ENCODE peak calls at places on chromosomes 16 and 17, in ten cellular contexts. N is aorta; P is AG04450; A is fibroblast of lung; K is colonic mucosa; W is spleen; I is CD8-positive, alpha-beta memory T cell; Z is neural progenitor cell; U is lung; D is CD8-positive, alpha-beta T cell. L is an unnamed sample.

GRCh38 chr17:43570518-43570928 is 24.4 kb upstream of the ETV4 start:
- DNase-seq in N (no peak), P (peak), A (peak), K (no peak), W (no peak), I (no peak), Z (no peak), U (no peak), D (no peak), L (no peak)

GRCh38 chr17:50210249-50211225 is 9.1 kb upstream of the COL1A1 start:
- DNase-seq in N (peak), P (peak), A (peak), K (peak), W (no peak), I (no peak), Z (peak), U (no peak), D (no peak), L (no peak)

GRCh38 chr16:71358464-71359031 is at the start of gene CALB2:
- DNase-seq in N (peak), P (no peak), A (peak), K (peak), W (peak), I (peak), Z (peak), U (peak), D (peak), L (no peak)

GRCh38 chr17:15947976-15948752 is 3.2 kb downstream of the ADORA2B start:
- DNase-seq in N (peak), P (no peak), A (no peak), K (peak), W (peak), I (no peak), Z (no peak), U (no peak), D (no peak), L (no peak)

GRCh38 chr17:61411114-61411943 is 11.7 kb downstream of the TBX2 start:
- DNase-seq in N (peak), P (no peak), A (peak), K (peak), W (peak), I (no peak), Z (peak), U (no peak), D (peak), L (no peak)

GRCh38 chr17:50467114-50467854 is 1.4 kb downstream of the CHAD start:
- DNase-seq in N (peak), P (no peak), A (no peak), K (no peak), W (peak), I (no peak), Z (no peak), U (no peak), D (no peak), L (no peak)

GRCh38 chr17:82536220-82537201 is 17.0 kb downstream of the FOXK2 start:
- DNase-seq in N (no peak), P (peak), A (peak), K (peak), W (no peak), I (no peak), Z (no peak), U (peak), D (no peak), L (peak)

GRCh38 chr16:65728172-65728571 is 606.3 kb upstream of the CDH11 start:
- DNase-seq in N (no peak), P (no peak), A (peak), K (no peak), W (no peak), I (no peak), Z (peak), U (no peak), D (no peak), L (no peak)

GRCh38 chr17:66578781-66579489 is 256.0 kb upstream of the CACNG5 start:
- DNase-seq in N (no peak), P (no peak), A (no peak), K (no peak), W (no peak), I (no peak), Z (no peak), U (no peak), D (no peak), L (no peak)

GRCh38 chr17:70270554-70270953 is 101.2 kb downstream of the KCNJ2 start:
- DNase-seq in N (no peak), P (no peak), A (no peak), K (no peak), W (no peak), I (no peak), Z (no peak), U (no peak), D (no peak), L (no peak)

GRCh38 chr17:82095777-82096708 is 2.0 kb downstream of the FASN start:
- DNase-seq in N (no peak), P (no peak), A (no peak), K (no peak), W (no peak), I (no peak), Z (no peak), U (no peak), D (no peak), L (no peak)

GRCh38 chr17:40451420-40451819 is 8.2 kb downstream of the IGFBP4 start:
- DNase-seq in N (peak), P (peak), A (peak), K (peak), W (no peak), I (no peak), Z (no peak), U (no peak), D (no peak), L (no peak)

GRCh38 chr17:34386925-34387550 is 24.0 kb upstream of the CCL1 start:
- DNase-seq in N (no peak), P (no peak), A (peak), K (no peak), W (peak), I (no peak), Z (no peak), U (no peak), D (no peak), L (no peak)

GRCh38 chr16:57446530-57447141 is 549 bp downstream of the CIAPIN1 start:
- DNase-seq in N (peak), P (no peak), A (peak), K (peak), W (no peak), I (no peak), Z (no peak), U (peak), D (peak), L (no peak)

GRCh38 chr16:25372716-25373115 is 115.1 kb upstream of the ZKSCAN2 start:
- DNase-seq in N (no peak), P (no peak), A (no peak), K (no peak), W (no peak), I (no peak), Z (no peak), U (no peak), D (no peak), L (no peak)

GRCh38 chr16:10240854-10241613 is 58.8 kb upstream of the GRIN2A start:
- DNase-seq in N (no peak), P (no peak), A (peak), K (no peak), W (no peak), I (no peak), Z (no peak), U (no peak), D (no peak), L (no peak)

GRCh38 chr16:1133271-1133670 is 19.6 kb upstream of the CACNA1H start:
- DNase-seq in N (no peak), P (no peak), A (no peak), K (no peak), W (no peak), I (no peak), Z (no peak), U (no peak), D (no peak), L (no peak)

GRCh38 chr17:30316736-30317135 is 17.1 kb downstream of the TMIGD1 start:
- DNase-seq in N (no peak), P (no peak), A (no peak), K (peak), W (no peak), I (no peak), Z (no peak), U (no peak), D (no peak), L (no peak)

GRCh38 chr16:86432048-86432447 is 78.3 kb upstream of the FOXF1 start:
- DNase-seq in N (no peak), P (no peak), A (no peak), K (no peak), W (no peak), I (no peak), Z (no peak), U (no peak), D (no peak), L (no peak)

GRCh38 chr17:43860077-43860725 is 13.2 kb downstream of the CD300LG start:
- DNase-seq in N (peak), P (no peak), A (no peak), K (no peak), W (peak), I (no peak), Z (no peak), U (no peak), D (no peak), L (no peak)

GRCh38 chr17:499836-500543 is 147.4 kb upstream of the RPH3AL start:
- DNase-seq in N (peak), P (no peak), A (no peak), K (no peak), W (peak), I (no peak), Z (no peak), U (peak), D (peak), L (no peak)

GRCh38 chr17:9115446-9116265 is 94.3 kb downstream of the NTN1 start:
- DNase-seq in N (peak), P (no peak), A (peak), K (peak), W (no peak), I (no peak), Z (peak), U (no peak), D (peak), L (no peak)

GRCh38 chr16:67271446-67271845 is 7.9 kb upstream of the PLEKHG4 start:
- DNase-seq in N (peak), P (no peak), A (no peak), K (no peak), W (peak), I (no peak), Z (no peak), U (no peak), D (no peak), L (no peak)

GRCh38 chr17:21167303-21167702 is 40.5 kb downstream of the DHRS7B start:
- DNase-seq in N (no peak), P (no peak), A (no peak), K (no peak), W (no peak), I (no peak), Z (no peak), U (no peak), D (no peak), L (no peak)

GRCh38 chr17:9725575-9725974 is 65.8 kb downstream of the DHRS7C start:
- DNase-seq in N (no peak), P (no peak), A (peak), K (no peak), W (no peak), I (no peak), Z (peak), U (no peak), D (no peak), L (no peak)

GRCh38 chr17:14815079-14815478 is 450.0 kb downstream of the PMP22 start:
- DNase-seq in N (no peak), P (no peak), A (no peak), K (no peak), W (no peak), I (no peak), Z (no peak), U (no peak), D (no peak), L (peak)

GRCh38 chr17:14197582-14197981 is 39.1 kb downstream of the CDRT15 start:
- DNase-seq in N (no peak), P (no peak), A (no peak), K (no peak), W (no peak), I (no peak), Z (no peak), U (no peak), D (peak), L (no peak)

GRCh38 chr17:68585643-68586042 is 15.5 kb downstream of the FAM20A start:
- DNase-seq in N (no peak), P (no peak), A (no peak), K (no peak), W (no peak), I (no peak), Z (no peak), U (no peak), D (no peak), L (no peak)

GRCh38 chr16:72797606-72798005 is 250.3 kb downstream of the ZFHX3 start:
- DNase-seq in N (no peak), P (no peak), A (no peak), K (no peak), W (no peak), I (no peak), Z (no peak), U (no peak), D (no peak), L (no peak)

GRCh38 chr17:48601184-48601527 is 3.6 kb downstream of the HOXB6 start:
- DNase-seq in N (no peak), P (no peak), A (no peak), K (no peak), W (no peak), I (no peak), Z (no peak), U (no peak), D (no peak), L (no peak)

GRCh38 chr16:30032083-30032819 is 1.2 kb upstream of the TLCD3B start:
- DNase-seq in N (no peak), P (no peak), A (peak), K (peak), W (no peak), I (peak), Z (peak), U (no peak), D (peak), L (no peak)

GRCh38 chr17:38430316-38430715 is 2.1 kb downstream of the ARHGAP23 start:
- DNase-seq in N (no peak), P (no peak), A (peak), K (no peak), W (no peak), I (no peak), Z (no peak), U (no peak), D (no peak), L (no peak)

DNA sequence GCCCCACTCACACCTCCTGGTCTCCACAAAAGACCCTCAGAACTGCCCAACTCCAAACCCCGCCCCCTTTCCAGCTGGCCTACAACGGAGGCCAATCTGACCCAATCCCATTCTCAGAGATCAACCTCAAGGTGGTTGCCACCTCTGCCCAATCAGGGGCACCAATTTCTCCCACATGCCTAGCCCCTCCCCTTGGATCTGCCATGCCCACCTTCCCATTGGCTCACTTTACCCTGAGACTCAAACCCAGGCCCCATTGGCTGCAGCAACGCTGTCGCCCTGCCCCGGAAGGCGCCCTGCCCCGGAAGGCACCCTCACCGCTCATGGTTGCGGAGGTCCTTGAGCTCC is 10.6 kb downstream of the ZNF668 start:
- DNase-seq in N (no peak), P (no peak), A (no peak), K (no peak), W (no peak), I (no peak), Z (no peak), U (no peak), D (no peak), L (no peak)
- H3K27ac ChIP-seq in N (no peak), P (no peak), A (peak), K (no peak), W (peak), I (peak), Z (no peak), U (no peak), D (no peak), L (no peak)

GRCh38 chr17:64779344-64780095 is 117.4 kb upstream of the SMURF2 start:
- DNase-seq in N (peak), P (no peak), A (no peak), K (peak), W (peak), I (no peak), Z (peak), U (no peak), D (no peak), L (no peak)

GRCh38 chr17:64781394-64781793 is 119.3 kb upstream of the SMURF2 start:
- DNase-seq in N (peak), P (no peak), A (peak), K (peak), W (peak), I (peak), Z (peak), U (peak), D (peak), L (no peak)

GRCh38 chr17:64780096-64781012 is 118.2 kb upstream of the SMURF2 start:
- DNase-seq in N (peak), P (no peak), A (peak), K (peak), W (peak), I (peak), Z (peak), U (peak), D (peak), L (no peak)

GRCh38 chr17:64781810-64782555 is 119.9 kb upstream of the SMURF2 start:
- DNase-seq in N (peak), P (no peak), A (no peak), K (peak), W (no peak), I (no peak), Z (no peak), U (no peak), D (no peak), L (no peak)

DNA sequence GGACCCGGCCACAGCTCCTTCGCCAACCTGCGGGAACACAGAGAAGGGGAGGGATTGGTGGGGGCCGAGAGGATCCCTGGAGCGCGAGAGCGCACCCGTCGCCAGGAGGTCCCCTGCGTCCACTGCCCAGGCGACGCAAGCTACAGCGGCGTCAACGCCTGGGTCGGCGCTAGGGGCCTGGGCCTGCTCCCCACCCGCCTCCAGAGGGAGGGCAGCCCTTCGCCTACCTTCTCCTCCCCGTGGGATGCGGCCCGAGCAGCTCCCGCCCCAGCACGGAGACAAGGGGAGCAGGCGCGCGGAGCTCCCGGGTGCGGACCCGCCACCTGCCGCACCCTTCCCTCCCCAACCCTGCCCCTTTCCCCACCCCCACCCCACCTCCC is 118.9 kb upstream of the SMURF2 start:
- DNase-seq in N (no peak), P (no peak), A (no peak), K (no peak), W (peak), I (no peak), Z (peak), U (no peak), D (no peak), L (no peak)
- H3K27ac ChIP-seq in N (no peak), P (no peak), A (no peak), K (peak), W (peak), I (no peak), Z (no peak), U (peak), D (no peak), L (peak)

GRCh38 chr17:27558842-27559505 is 72.0 kb upstream of the LGALS9 start:
- DNase-seq in N (no peak), P (no peak), A (no peak), K (peak), W (peak), I (no peak), Z (no peak), U (peak), D (no peak), L (no peak)

GRCh38 chr17:27559506-27559931 is 71.5 kb upstream of the LGALS9 start:
- DNase-seq in N (no peak), P (peak), A (peak), K (peak), W (peak), I (no peak), Z (no peak), U (peak), D (no peak), L (no peak)

GRCh38 chr17:27560668-27561067 is 70.3 kb upstream of the LGALS9 start:
- DNase-seq in N (no peak), P (no peak), A (no peak), K (peak), W (peak), I (no peak), Z (no peak), U (peak), D (no peak), L (no peak)

GRCh38 chr17:27559996-27560481 is 70.9 kb upstream of the LGALS9 start:
- DNase-seq in N (peak), P (peak), A (peak), K (peak), W (peak), I (no peak), Z (no peak), U (peak), D (no peak), L (no peak)

GRCh38 chr17:27558341-27558740 is 72.6 kb upstream of the LGALS9 start:
- DNase-seq in N (no peak), P (no peak), A (no peak), K (no peak), W (peak), I (no peak), Z (no peak), U (no peak), D (no peak), L (no peak)
- H3K27ac ChIP-seq in N (no peak), P (no peak), A (no peak), K (no peak), W (no peak), I (no peak), Z (no peak), U (no peak), D (no peak), L (no peak)

GRCh38 chr16:74998481-74999207 is at the start of gene ZNRF1:
- DNase-seq in N (peak), P (peak), A (peak), K (peak), W (peak), I (peak), Z (peak), U (peak), D (peak), L (no peak)

GRCh38 chr16:74999208-74999682 is 421 bp downstream of the ZNRF1 start:
- DNase-seq in N (peak), P (no peak), A (peak), K (peak), W (peak), I (peak), Z (no peak), U (no peak), D (peak), L (no peak)

GRCh38 chr16:75002474-75002873 is 3.6 kb downstream of the ZNRF1 start:
- DNase-seq in N (no peak), P (no peak), A (peak), K (no peak), W (no peak), I (no peak), Z (no peak), U (no peak), D (no peak), L (no peak)

GRCh38 chr16:74999683-75000480 is 1.1 kb downstream of the ZNRF1 start:
- DNase-seq in N (peak), P (no peak), A (peak), K (peak), W (peak), I (peak), Z (peak), U (peak), D (peak), L (no peak)

GRCh38 chr16:75000481-75001081 is 1.8 kb downstream of the ZNRF1 start:
- DNase-seq in N (no peak), P (no peak), A (peak), K (peak), W (no peak), I (no peak), Z (peak), U (no peak), D (no peak), L (no peak)
- H3K27ac ChIP-seq in N (peak), P (peak), A (peak), K (no peak), W (no peak), I (no peak), Z (no peak), U (peak), D (no peak), L (no peak)

GRCh38 chr16:53882310-53882709 is 178.4 kb downstream of the FTO start:
- DNase-seq in N (no peak), P (no peak), A (no peak), K (no peak), W (no peak), I (no peak), Z (no peak), U (no peak), D (no peak), L (no peak)

GRCh38 chr16:53884748-53885147 is 180.8 kb downstream of the FTO start:
- DNase-seq in N (no peak), P (no peak), A (peak), K (no peak), W (no peak), I (no peak), Z (no peak), U (no peak), D (no peak), L (no peak)

GRCh38 chr16:53876811-53877210 is 172.9 kb downstream of the FTO start:
- DNase-seq in N (no peak), P (no peak), A (peak), K (no peak), W (no peak), I (no peak), Z (no peak), U (no peak), D (no peak), L (no peak)

GRCh38 chr16:53878216-53878615 is 174.3 kb downstream of the FTO start:
- DNase-seq in N (no peak), P (no peak), A (no peak), K (no peak), W (no peak), I (no peak), Z (no peak), U (no peak), D (no peak), L (no peak)

DNA sequence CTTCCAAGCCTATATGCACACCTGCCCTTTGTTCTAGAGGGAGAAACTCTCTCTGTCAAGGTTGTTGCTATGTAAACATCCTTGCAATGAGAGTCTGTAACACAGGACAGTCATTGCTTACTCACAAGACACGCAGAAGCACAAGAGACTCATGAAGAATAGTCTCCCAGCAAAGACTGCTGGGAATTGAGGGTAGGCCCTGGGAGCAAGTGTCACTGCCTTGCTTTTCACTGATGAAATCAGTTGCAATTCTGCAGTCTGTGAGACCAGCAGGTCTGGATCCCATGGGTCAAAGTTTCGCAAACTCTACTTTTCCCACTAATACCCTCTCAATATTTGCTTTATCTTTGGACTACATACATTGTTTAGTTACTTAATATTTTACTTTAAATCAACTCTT is 177.4 kb downstream of the FTO start:
- DNase-seq in N (no peak), P (peak), A (peak), K (no peak), W (no peak), I (no peak), Z (no peak), U (no peak), D (no peak), L (peak)
- H3K27ac ChIP-seq in N (no peak), P (no peak), A (no peak), K (no peak), W (no peak), I (no peak), Z (no peak), U (no peak), D (no peak), L (peak)

L was measured in epithelial cell of prostate.